ENCODE peak calls at places on chromosomes 16 and 17, in eight cellular contexts. One of them, this sample, is unnamed.

GRCh38 chr16:27149986-27150385 is 53.3 kb upstream of the KDM8 start:
- DNase-seq in MCF 10A: no peak
- DNase-seq in heart right ventricle: no peak
- DNase-seq in HCT116: no peak
- DNase-seq in upper lobe of right lung: no peak
- DNase-seq in GM10248: no peak
- DNase-seq in neural progenitor cell: no peak
- DNase-seq in GM23338: no peak
- DNase-seq in this sample: no peak

GRCh38 chr17:5947701-5948180 is 122.4 kb upstream of the WSCD1 start:
- DNase-seq in MCF 10A: no peak
- DNase-seq in heart right ventricle: no peak
- DNase-seq in HCT116: no peak
- DNase-seq in upper lobe of right lung: no peak
- DNase-seq in GM10248: no peak
- DNase-seq in neural progenitor cell: no peak
- DNase-seq in GM23338: no peak
- DNase-seq in this sample: no peak

GRCh38 chr17:4744999-4745969 is 5.6 kb upstream of the CXCL16 start:
- DNase-seq in MCF 10A: no peak
- DNase-seq in heart right ventricle: no peak
- DNase-seq in HCT116: no peak
- DNase-seq in upper lobe of right lung: no peak
- DNase-seq in GM10248: no peak
- DNase-seq in neural progenitor cell: peak
- DNase-seq in GM23338: peak
- DNase-seq in this sample: no peak

GRCh38 chr16:79528281-79528680 is 72.3 kb downstream of the MAF start:
- DNase-seq in MCF 10A: no peak
- DNase-seq in heart right ventricle: no peak
- DNase-seq in HCT116: no peak
- DNase-seq in upper lobe of right lung: no peak
- DNase-seq in GM10248: no peak
- DNase-seq in neural progenitor cell: no peak
- DNase-seq in GM23338: no peak
- DNase-seq in this sample: no peak

GRCh38 chr16:11461595-11461990 is 116.3 kb downstream of the RMI2 start:
- DNase-seq in MCF 10A: no peak
- DNase-seq in heart right ventricle: no peak
- DNase-seq in HCT116: no peak
- DNase-seq in upper lobe of right lung: peak
- DNase-seq in GM10248: no peak
- DNase-seq in neural progenitor cell: no peak
- DNase-seq in GM23338: no peak
- DNase-seq in this sample: no peak

GRCh38 chr17:1203111-1203966 is 23.6 kb upstream of the ABR start:
- DNase-seq in MCF 10A: no peak
- DNase-seq in heart right ventricle: peak
- DNase-seq in HCT116: no peak
- DNase-seq in upper lobe of right lung: peak
- DNase-seq in GM10248: peak
- DNase-seq in neural progenitor cell: peak
- DNase-seq in GM23338: peak
- DNase-seq in this sample: peak

GRCh38 chr16:4111748-4112696 is 4.2 kb downstream of the ADCY9 start:
- DNase-seq in MCF 10A: peak
- DNase-seq in heart right ventricle: no peak
- DNase-seq in HCT116: no peak
- DNase-seq in upper lobe of right lung: no peak
- DNase-seq in GM10248: no peak
- DNase-seq in neural progenitor cell: no peak
- DNase-seq in GM23338: no peak
- DNase-seq in this sample: no peak

GRCh38 chr16:49473131-49473530 is 99.5 kb downstream of the C16orf78 start:
- DNase-seq in MCF 10A: no peak
- DNase-seq in heart right ventricle: no peak
- DNase-seq in HCT116: no peak
- DNase-seq in upper lobe of right lung: peak
- DNase-seq in GM10248: no peak
- DNase-seq in neural progenitor cell: no peak
- DNase-seq in GM23338: no peak
- DNase-seq in this sample: no peak

GRCh38 chr16:55552621-55553020 is 13.9 kb upstream of the CAPNS2 start:
- DNase-seq in MCF 10A: peak
- DNase-seq in heart right ventricle: no peak
- DNase-seq in HCT116: no peak
- DNase-seq in upper lobe of right lung: no peak
- DNase-seq in GM10248: no peak
- DNase-seq in neural progenitor cell: no peak
- DNase-seq in GM23338: no peak
- DNase-seq in this sample: peak

GRCh38 chr16:6926762-6927161 is 405.9 kb upstream of the RBFOX1 start:
- DNase-seq in MCF 10A: no peak
- DNase-seq in heart right ventricle: no peak
- DNase-seq in HCT116: no peak
- DNase-seq in upper lobe of right lung: no peak
- DNase-seq in GM10248: no peak
- DNase-seq in neural progenitor cell: peak
- DNase-seq in GM23338: peak
- DNase-seq in this sample: no peak

GRCh38 chr16:85266857-85267256 is 154.6 kb upstream of the CIBAR2 start:
- DNase-seq in MCF 10A: no peak
- DNase-seq in heart right ventricle: no peak
- DNase-seq in HCT116: no peak
- DNase-seq in upper lobe of right lung: no peak
- DNase-seq in GM10248: no peak
- DNase-seq in neural progenitor cell: no peak
- DNase-seq in GM23338: no peak
- DNase-seq in this sample: no peak

GRCh38 chr16:88593489-88593888 is 23.3 kb downstream of the ZC3H18 start:
- DNase-seq in MCF 10A: no peak
- DNase-seq in heart right ventricle: peak
- DNase-seq in HCT116: no peak
- DNase-seq in upper lobe of right lung: no peak
- DNase-seq in GM10248: no peak
- DNase-seq in neural progenitor cell: no peak
- DNase-seq in GM23338: peak
- DNase-seq in this sample: no peak

GRCh38 chr16:87465306-87465705 is 27.5 kb downstream of the ZCCHC14 start:
- DNase-seq in MCF 10A: peak
- DNase-seq in heart right ventricle: peak
- DNase-seq in HCT116: no peak
- DNase-seq in upper lobe of right lung: peak
- DNase-seq in GM10248: no peak
- DNase-seq in neural progenitor cell: no peak
- DNase-seq in GM23338: no peak
- DNase-seq in this sample: peak

GRCh38 chr17:72182256-72182890 is 61.6 kb downstream of the SOX9 start:
- DNase-seq in MCF 10A: no peak
- DNase-seq in heart right ventricle: no peak
- DNase-seq in HCT116: no peak
- DNase-seq in upper lobe of right lung: no peak
- DNase-seq in GM10248: no peak
- DNase-seq in neural progenitor cell: no peak
- DNase-seq in GM23338: peak
- DNase-seq in this sample: no peak

GRCh38 chr16:67544329-67544841 is 15.8 kb downstream of the RIPOR1 start:
- DNase-seq in MCF 10A: peak
- DNase-seq in heart right ventricle: no peak
- DNase-seq in HCT116: no peak
- DNase-seq in upper lobe of right lung: peak
- DNase-seq in GM10248: no peak
- DNase-seq in neural progenitor cell: no peak
- DNase-seq in GM23338: no peak
- DNase-seq in this sample: peak
- TF ChIP-seq CTCF in MCF 10A: no peak
- TF ChIP-seq CTCF in heart right ventricle: no peak
- TF ChIP-seq CTCF in HCT116: no peak
- TF ChIP-seq CTCF in upper lobe of right lung: peak
- TF ChIP-seq CTCF in GM10248: peak
- TF ChIP-seq CTCF in neural progenitor cell: no peak
- TF ChIP-seq CTCF in GM23338: peak
- TF ChIP-seq CTCF in this sample: peak

GRCh38 chr17:36616391-36617029 is 15.1 kb downstream of the MRM1 start:
- DNase-seq in MCF 10A: no peak
- DNase-seq in heart right ventricle: no peak
- DNase-seq in HCT116: no peak
- DNase-seq in upper lobe of right lung: no peak
- DNase-seq in GM10248: no peak
- DNase-seq in neural progenitor cell: no peak
- DNase-seq in GM23338: no peak
- DNase-seq in this sample: peak
- TF ChIP-seq CTCF in MCF 10A: no peak
- TF ChIP-seq CTCF in heart right ventricle: no peak
- TF ChIP-seq CTCF in HCT116: no peak
- TF ChIP-seq CTCF in upper lobe of right lung: no peak
- TF ChIP-seq CTCF in GM10248: no peak
- TF ChIP-seq CTCF in neural progenitor cell: no peak
- TF ChIP-seq CTCF in GM23338: no peak
- TF ChIP-seq CTCF in this sample: no peak

DNA sequence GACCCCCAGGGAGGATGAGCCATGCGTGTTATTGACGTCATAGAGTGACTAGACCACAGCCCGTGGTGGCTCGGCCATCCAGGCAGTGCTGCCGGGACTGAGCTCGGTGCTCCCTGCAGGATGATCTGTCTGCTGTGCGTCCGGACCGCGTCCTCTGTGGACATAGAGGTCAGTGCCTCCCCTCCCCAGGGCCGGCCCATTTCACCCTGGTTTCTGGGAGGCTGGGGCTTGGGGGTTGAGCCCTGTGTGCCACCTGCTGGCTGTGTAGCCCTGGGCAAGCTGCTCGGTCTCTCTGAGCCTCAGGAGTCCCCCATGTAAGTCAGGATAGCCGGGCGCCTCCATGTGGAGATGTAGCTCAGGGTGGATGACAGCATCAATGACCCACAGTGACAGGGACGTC is 8.3 kb downstream of the TSC2 start:
- DNase-seq in MCF 10A: no peak
- DNase-seq in heart right ventricle: no peak
- DNase-seq in HCT116: no peak
- DNase-seq in upper lobe of right lung: no peak
- DNase-seq in GM10248: no peak
- DNase-seq in neural progenitor cell: no peak
- DNase-seq in GM23338: no peak
- DNase-seq in this sample: no peak
- TF ChIP-seq CTCF in MCF 10A: no peak
- TF ChIP-seq CTCF in heart right ventricle: peak
- TF ChIP-seq CTCF in HCT116: peak
- TF ChIP-seq CTCF in upper lobe of right lung: peak
- TF ChIP-seq CTCF in GM10248: peak
- TF ChIP-seq CTCF in neural progenitor cell: no peak
- TF ChIP-seq CTCF in GM23338: no peak
- TF ChIP-seq CTCF in this sample: no peak

DNA sequence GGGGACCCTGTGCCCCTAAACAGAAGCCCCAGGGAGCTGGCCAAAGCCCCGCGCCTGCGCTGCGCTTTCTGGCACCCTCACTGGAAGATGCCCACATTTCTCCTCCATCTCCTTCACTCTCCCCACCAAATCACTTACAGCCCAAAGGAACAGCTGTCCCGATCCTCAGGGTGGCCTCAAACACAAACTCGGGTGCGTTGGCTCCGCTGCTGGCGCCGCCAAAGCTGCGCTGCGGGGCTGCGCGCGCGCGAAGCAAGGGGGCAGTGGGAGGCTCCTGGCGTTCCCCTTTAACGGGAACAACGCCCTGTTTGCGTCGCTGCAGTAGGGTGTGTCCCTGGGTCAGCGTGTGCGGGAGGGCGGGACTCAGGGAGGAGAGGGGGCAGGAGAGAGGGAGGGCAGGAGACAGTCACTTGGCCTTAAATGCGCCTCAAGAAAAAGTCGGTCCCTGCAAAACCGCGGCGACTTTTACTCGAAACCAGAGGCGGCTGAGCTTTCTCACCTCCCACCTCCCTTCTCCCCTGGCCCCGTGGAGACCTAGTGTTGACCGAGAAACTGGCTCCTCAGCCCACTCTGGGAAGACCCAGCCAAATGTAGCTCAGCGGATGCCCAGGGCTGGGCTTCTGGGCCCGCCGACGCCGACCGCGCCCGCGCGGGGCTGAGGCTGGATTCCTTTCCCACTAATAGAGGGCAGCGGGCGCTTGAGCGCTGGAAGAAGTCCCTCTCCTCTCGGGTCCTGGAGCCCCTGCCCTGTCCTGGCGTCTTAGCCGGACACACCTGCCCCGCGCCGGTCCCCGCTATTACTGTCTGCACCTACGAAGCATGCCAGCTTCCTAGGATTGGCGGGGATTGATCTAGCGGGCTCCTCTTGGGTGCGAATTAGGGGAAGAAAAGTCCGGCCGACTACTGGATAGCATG is 2.6 kb downstream of the PMP22 start:
- DNase-seq in MCF 10A: no peak
- DNase-seq in heart right ventricle: peak
- DNase-seq in HCT116: peak
- DNase-seq in upper lobe of right lung: peak
- DNase-seq in GM10248: no peak
- DNase-seq in neural progenitor cell: peak
- DNase-seq in GM23338: peak
- DNase-seq in this sample: peak
- TF ChIP-seq CTCF in MCF 10A: no peak
- TF ChIP-seq CTCF in heart right ventricle: peak
- TF ChIP-seq CTCF in HCT116: no peak
- TF ChIP-seq CTCF in upper lobe of right lung: no peak
- TF ChIP-seq CTCF in GM10248: no peak
- TF ChIP-seq CTCF in neural progenitor cell: no peak
- TF ChIP-seq CTCF in GM23338: no peak
- TF ChIP-seq CTCF in this sample: no peak

GRCh38 chr17:34980681-34981537 is 597 bp downstream of the LIG3 start:
- DNase-seq in MCF 10A: peak
- DNase-seq in heart right ventricle: peak
- DNase-seq in HCT116: peak
- DNase-seq in upper lobe of right lung: peak
- DNase-seq in GM10248: peak
- DNase-seq in neural progenitor cell: peak
- DNase-seq in GM23338: peak
- DNase-seq in this sample: peak
- TF ChIP-seq CTCF in MCF 10A: peak
- TF ChIP-seq CTCF in heart right ventricle: peak
- TF ChIP-seq CTCF in HCT116: peak
- TF ChIP-seq CTCF in upper lobe of right lung: peak
- TF ChIP-seq CTCF in GM10248: peak
- TF ChIP-seq CTCF in neural progenitor cell: peak
- TF ChIP-seq CTCF in GM23338: peak
- TF ChIP-seq CTCF in this sample: peak

DNA sequence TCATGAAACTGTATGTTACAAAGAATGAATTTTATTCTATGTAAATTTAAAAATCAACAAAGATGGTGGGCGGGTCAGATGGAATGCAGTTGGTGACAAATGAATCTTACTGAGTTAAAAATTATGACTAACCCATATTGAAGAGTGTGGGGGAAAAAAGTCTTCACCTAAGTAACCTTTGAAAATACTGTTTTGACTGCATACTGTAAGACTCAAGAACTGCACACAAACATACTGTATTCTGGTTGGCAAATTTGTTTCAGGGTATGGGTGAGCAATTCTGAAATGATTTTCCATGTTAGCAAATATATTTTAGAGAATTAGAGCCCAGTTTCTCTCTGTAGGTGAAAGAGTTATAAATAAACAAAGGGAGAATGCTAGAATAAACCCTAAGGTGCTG is 153.7 kb upstream of the KCNJ18 start:
- DNase-seq in MCF 10A: no peak
- DNase-seq in heart right ventricle: no peak
- DNase-seq in HCT116: no peak
- DNase-seq in upper lobe of right lung: no peak
- DNase-seq in GM10248: no peak
- DNase-seq in neural progenitor cell: no peak
- DNase-seq in GM23338: no peak
- DNase-seq in this sample: no peak
- TF ChIP-seq CTCF in MCF 10A: no peak
- TF ChIP-seq CTCF in heart right ventricle: no peak
- TF ChIP-seq CTCF in HCT116: no peak
- TF ChIP-seq CTCF in upper lobe of right lung: no peak
- TF ChIP-seq CTCF in GM10248: no peak
- TF ChIP-seq CTCF in neural progenitor cell: no peak
- TF ChIP-seq CTCF in GM23338: no peak
- TF ChIP-seq CTCF in this sample: no peak

This sample was measured in epithelial cell of esophagus.